ENCODE peak calls at places on chromosomes 12 and 14, in five cellular contexts. W, O, S, I and P are unnamed samples.

GRCh38 chr12:64946132-64946829 is 121.8 kb downstream of the TBC1D30 start:
- DNase-seq in W (no peak), O (no peak), S (peak; percentile 7), I (peak; percentile 11), P (no peak)

GRCh38 chr14:104144911-104145825 is 6.8 kb downstream of the KIF26A start:
- DNase-seq in W (peak; percentile 23), O (no peak), S (no peak), I (no peak), P (no peak)

GRCh38 chr12:19095869-19096480 is 33.6 kb upstream of the PLEKHA5 start:
- DNase-seq in W (no peak), O (no peak), S (peak; percentile 17), I (no peak), P (no peak)

GRCh38 chr14:36901846-36902245 is 240.2 kb downstream of the PAX9 start:
- DNase-seq in W (no peak), O (no peak), S (peak; percentile 2), I (no peak), P (no peak)

GRCh38 chr12:60752589-60752988 is 1156.8 kb downstream of the SLC16A7 start:
- DNase-seq in W (no peak), O (no peak), S (no peak), I (no peak), P (no peak)

GRCh38 chr12:72146495-72146894 is 125.7 kb upstream of the TRHDE start:
- DNase-seq in W (peak; percentile 30), O (no peak), S (no peak), I (no peak), P (no peak)

GRCh38 chr12:7038591-7038990 is 20.3 kb upstream of the LPCAT3 start:
- DNase-seq in W (no peak), O (no peak), S (no peak), I (no peak), P (no peak)

GRCh38 chr12:30900351-30900750 is 26.2 kb upstream of the TSPAN11 start:
- DNase-seq in W (no peak), O (no peak), S (no peak), I (no peak), P (no peak)

GRCh38 chr12:41514050-41514449 is 325.9 kb downstream of the PDZRN4 start:
- DNase-seq in W (no peak), O (no peak), S (no peak), I (no peak), P (no peak)

GRCh38 chr12:26017484-26018211 is 59.2 kb downstream of the RASSF8 start:
- DNase-seq in W (peak; percentile 82), O (no peak), S (peak; percentile 36), I (peak; percentile 60), P (peak; percentile 88)

GRCh38 chr14:31937730-31938346 is 139.3 kb upstream of the ARHGAP5 start:
- DNase-seq in W (no peak), O (no peak), S (peak; percentile 86), I (no peak), P (peak; percentile 92)

GRCh38 chr12:111155020-111155419 is 213.9 kb downstream of the PHETA1 start:
- DNase-seq in W (no peak), O (no peak), S (no peak), I (no peak), P (no peak)

GRCh38 chr14:89614009-89614691 is 197.1 kb upstream of the FOXN3 start:
- DNase-seq in W (no peak), O (no peak), S (no peak), I (no peak), P (no peak)

DNA sequence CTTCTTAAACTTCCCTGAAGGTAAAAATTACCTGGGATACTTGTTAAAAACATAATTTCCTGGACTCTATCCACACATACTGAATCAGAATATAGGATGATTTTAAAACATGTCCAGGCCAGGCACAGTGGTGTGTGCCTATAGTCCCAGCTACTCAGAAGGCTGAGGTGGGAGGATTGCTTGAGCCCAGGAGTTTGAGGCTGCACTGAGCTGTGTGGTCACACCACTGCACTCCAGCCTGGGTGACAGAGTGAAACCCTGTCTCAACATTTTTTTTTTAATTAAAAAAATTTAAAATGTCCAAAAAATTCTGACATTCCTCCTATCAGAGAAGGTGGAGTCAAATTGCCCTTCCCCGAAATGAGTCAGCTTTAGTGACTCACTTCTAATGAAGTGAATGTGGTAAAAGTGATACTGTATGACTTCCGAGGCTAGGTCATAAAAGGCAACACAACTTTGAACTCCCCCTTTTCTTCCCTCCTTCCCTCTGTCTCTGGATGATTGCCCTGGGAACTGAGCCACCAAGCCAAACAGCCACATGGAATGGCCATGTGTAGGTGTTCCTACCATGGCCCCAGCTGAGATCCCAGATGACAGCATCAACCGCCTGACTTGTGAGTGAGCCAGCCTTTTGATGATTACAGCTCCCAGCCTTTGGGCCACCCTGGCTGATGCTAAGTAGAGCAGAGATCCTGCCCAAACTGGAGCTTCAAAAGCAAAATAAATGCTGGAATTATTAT is 36.3 kb downstream of the LIMA1 start:
- DNase-seq in W (no peak), O (no peak), S (peak; percentile 99), I (no peak), P (peak; percentile 43)
- H3K9ac ChIP-seq in W (no peak overlapping the region), O (no peak overlapping the region), S (peak overlapping the region; percentile 21), I (no peak overlapping the region), P (no peak overlapping the region)

DNA sequence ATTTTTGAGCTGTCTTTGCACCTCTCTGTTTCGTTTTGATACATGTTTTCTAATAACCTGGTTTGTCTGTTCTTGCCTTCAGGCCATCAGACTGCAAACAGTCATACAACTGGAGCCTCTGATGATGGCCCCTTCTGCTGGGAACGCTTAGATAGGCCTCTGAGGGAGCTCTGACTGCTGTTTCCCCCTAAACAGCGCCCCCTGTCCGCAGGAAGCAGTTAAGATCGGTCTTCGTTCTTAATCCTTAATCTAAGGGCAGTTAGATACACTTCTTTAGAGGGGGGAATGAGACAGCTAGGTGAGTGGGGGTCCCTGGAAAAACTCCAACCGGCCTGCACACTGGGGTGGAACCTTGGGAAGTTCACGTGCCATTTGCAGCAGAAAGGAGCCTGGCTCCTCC is 1338.8 kb upstream of the SEL1L start:
- DNase-seq in W (peak; percentile 76), O (no peak), S (no peak), I (no peak), P (peak; percentile 68)
- H2BK5ac ChIP-seq in W (no peak overlapping the region), O (no peak overlapping the region), S (no peak overlapping the region), I (no peak overlapping the region), P (no peak overlapping the region)

DNA sequence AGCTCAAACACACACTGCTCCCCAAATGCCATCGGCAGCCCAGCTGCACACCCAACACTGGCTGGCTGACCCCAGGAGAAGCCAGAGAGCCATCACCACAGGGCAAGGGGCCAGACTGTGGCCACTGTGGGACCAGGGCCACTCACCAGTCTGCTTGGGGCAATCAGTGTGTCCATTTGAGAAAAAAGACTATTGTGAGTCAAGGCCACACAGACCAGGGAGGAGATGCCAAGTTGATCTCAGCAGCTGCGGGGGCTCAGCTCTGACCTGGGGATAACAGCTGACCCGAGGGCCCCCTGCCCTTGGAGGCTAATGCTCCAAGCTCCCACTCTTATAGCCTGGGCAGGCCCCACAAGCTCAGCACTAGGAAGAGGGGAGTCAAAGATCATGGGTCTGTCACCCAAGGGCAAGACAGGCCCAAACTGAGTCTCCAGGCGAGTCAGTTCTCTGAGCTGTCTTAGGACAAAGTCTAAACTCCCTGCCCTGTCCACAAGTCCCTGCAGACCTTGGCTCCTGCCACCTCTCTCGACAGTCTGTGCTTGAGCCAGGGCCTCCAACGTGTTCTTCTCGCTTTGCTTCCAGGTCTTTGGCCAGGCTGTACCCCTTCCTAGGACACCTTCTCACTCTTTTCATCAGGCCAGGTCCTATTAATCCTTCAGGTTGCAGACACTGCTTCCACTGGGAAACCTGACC is 30.1 kb upstream of the PNMA1 start:
- DNase-seq in W (no peak), O (no peak), S (no peak), I (no peak), P (no peak)
- H2BK15ac ChIP-seq in W (no peak overlapping the region), O (peak overlapping the region; percentile 29), S (no peak overlapping the region), I (no peak overlapping the region), P (no peak overlapping the region)

DNA sequence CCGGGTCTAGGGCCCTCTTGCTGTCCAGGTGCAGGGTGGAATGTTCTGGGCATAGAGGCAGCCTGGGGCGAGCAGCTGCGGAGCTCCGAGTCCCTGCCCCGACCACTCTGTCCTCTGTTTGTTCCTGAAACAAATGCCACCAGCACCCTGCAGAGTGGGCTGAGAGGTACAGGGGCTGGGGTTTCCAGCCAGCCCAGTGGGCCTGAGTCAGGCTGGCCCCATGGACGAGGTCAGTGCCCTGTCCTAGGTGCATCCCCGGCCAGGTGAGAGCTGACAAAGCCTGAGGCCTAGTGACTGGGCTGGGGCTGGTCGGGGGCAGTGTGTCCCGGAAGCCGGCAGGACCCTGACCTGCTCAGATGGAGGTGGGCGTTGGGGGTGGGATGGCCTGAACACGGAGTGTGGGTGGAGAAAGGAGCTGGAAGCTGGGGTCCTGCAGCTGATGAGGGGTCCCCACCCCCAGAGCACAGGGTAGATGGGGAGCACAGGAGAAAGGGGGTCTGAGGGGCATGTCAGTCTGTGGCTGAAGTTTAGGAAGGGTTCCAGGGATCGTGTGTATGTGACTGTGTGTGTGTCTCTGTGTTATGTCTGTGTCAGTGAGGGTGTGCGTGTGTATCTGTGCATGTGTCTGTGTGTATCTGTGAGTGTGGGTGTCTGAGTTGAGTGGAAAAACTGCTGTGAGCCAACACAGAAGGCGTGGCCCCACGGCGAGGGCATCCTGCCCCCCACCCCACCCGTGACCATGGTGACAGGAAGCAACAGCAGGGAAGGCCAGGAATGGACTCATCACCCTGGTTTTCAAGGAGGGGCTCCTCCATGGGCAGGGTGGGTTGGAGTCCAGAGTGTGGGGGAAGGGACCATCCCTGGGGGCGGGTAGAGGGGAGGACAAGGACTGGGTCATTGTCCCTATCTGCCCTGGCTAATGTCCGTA is 2.4 kb upstream of the CRIP1 start:
- DNase-seq in W (no peak), O (no peak), S (no peak), I (no peak), P (no peak)
- H3K9ac ChIP-seq in W (no peak overlapping the region), O (no peak overlapping the region), S (no peak overlapping the region), I (peak overlapping the region; percentile 38), P (no peak overlapping the region)

GRCh38 chr14:68952544-68953535 is 26.3 kb downstream of the ACTN1 start:
- DNase-seq in W (no peak), O (no peak), S (peak; percentile 94), I (no peak), P (no peak)
- H2BK5ac ChIP-seq in W (no peak overlapping the region), O (peak overlapping the region; percentile 71), S (peak overlapping the region; percentile 91), I (peak overlapping the region; percentile 46), P (no peak overlapping the region)

DNA sequence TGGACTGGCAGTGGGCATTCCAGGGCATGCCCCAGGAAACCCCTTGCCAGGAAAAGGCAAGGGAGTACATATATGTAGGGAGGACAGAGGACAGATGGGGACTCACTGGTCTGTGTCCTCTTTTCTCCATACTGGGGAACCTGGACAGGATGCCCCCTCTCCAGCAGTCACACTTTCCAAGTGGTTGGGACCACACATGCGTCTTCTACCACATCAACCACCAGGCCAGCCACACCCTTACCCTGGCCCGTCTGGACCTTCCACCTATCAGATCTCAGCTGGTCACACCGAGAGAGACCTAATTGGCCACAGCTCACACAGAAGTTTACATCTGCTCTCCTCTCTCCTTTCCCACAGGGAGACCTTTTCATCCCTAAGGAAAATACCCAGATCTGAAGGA is 8.3 kb downstream of the ANKRD33 start:
- DNase-seq in W (no peak), O (no peak), S (no peak), I (no peak), P (no peak)
- H2BK15ac ChIP-seq in W (no peak overlapping the region), O (peak overlapping the region; percentile 81), S (peak overlapping the region; percentile 32), I (peak overlapping the region; percentile 86), P (no peak overlapping the region)

DNA sequence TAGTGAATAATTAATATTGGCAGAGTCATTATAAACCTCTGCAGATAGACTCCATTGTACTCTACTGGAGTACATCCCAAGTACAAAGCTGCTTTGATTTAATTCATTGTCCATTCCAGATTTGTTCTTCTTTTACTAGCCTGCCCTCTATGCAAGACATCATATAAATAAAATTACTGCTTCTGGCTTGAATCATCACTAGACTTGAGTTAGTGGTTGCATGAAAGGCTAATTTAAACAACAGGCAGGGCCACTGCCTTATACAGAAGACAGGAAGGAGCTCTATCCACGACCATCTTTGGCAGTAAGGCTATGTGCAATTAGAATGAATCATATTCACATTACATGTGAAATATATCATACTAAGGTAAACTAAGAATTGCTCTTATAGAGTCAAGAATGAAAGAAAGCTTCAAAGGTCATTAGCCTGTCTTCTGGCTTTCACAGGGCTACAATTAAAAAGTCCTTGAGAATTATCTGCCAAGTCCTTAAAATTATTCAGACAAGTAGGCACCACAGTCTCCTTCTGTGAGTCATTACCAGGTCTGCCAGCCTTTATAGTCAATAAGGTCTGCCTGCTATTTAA is 631.8 kb downstream of the TMTC2 start:
- DNase-seq in W (no peak), O (no peak), S (peak; percentile 34), I (no peak), P (no peak)
- H3K9ac ChIP-seq in W (no peak overlapping the region), O (no peak overlapping the region), S (no peak overlapping the region), I (no peak overlapping the region), P (no peak overlapping the region)